ENCODE peak calls at places on chromosome 7, in five cellular contexts. One of them, this sample, is unnamed.

GRCh38 chr7:121689749-121690148 is 183.2 kb upstream of the PTPRZ1 start:
- DNase-seq in tibial artery: no peak
- DNase-seq in heart left ventricle: no peak
- DNase-seq in tibial nerve: no peak
- DNase-seq in SK-N-SH: no peak
- DNase-seq in this sample: no peak

GRCh38 chr7:33201821-33202220 is 72.5 kb downstream of the BBS9 start:
- DNase-seq in SK-N-SH: no peak
- DNase-seq in heart left ventricle: no peak
- DNase-seq in tibial artery: no peak
- DNase-seq in tibial nerve: no peak
- DNase-seq in this sample: no peak

GRCh38 chr7:95545007-95545615 is 51.2 kb downstream of the PDK4 start:
- DNase-seq in tibial artery: peak; percentile 62
- DNase-seq in heart left ventricle: peak; percentile 37
- DNase-seq in tibial nerve: peak; percentile 72
- DNase-seq in SK-N-SH: no peak
- DNase-seq in this sample: peak; percentile 61

GRCh38 chr7:100191775-100192174 is 14.1 kb downstream of the STAG3 start:
- DNase-seq in heart left ventricle: no peak
- DNase-seq in tibial artery: no peak
- DNase-seq in tibial nerve: no peak
- DNase-seq in SK-N-SH: no peak
- DNase-seq in this sample: peak; percentile 72

GRCh38 chr7:44262031-44262430 is 61.3 kb downstream of the YKT6 start:
- DNase-seq in heart left ventricle: no peak
- DNase-seq in tibial artery: no peak
- DNase-seq in SK-N-SH: no peak
- DNase-seq in tibial nerve: no peak
- DNase-seq in this sample: no peak

GRCh38 chr7:13911920-13912319 is 77.5 kb downstream of the ETV1 start:
- DNase-seq in SK-N-SH: no peak
- DNase-seq in heart left ventricle: no peak
- DNase-seq in tibial nerve: no peak
- DNase-seq in tibial artery: no peak
- DNase-seq in this sample: no peak

GRCh38 chr7:145868935-145869334 is 247.7 kb upstream of the CNTNAP2 start:
- DNase-seq in tibial nerve: no peak
- DNase-seq in heart left ventricle: no peak
- DNase-seq in SK-N-SH: no peak
- DNase-seq in tibial artery: no peak
- DNase-seq in this sample: no peak

GRCh38 chr7:2521952-2522591 is 2.5 kb downstream of the LFNG start:
- DNase-seq in SK-N-SH: no peak
- DNase-seq in tibial nerve: no peak
- DNase-seq in heart left ventricle: no peak
- DNase-seq in tibial artery: no peak
- DNase-seq in this sample: peak; percentile 49

GRCh38 chr7:73761854-73762658 is 8.0 kb downstream of the CLDN3 start:
- DNase-seq in SK-N-SH: peak; percentile 59
- DNase-seq in tibial artery: no peak
- DNase-seq in tibial nerve: no peak
- DNase-seq in heart left ventricle: no peak
- DNase-seq in this sample: no peak

GRCh38 chr7:18345641-18346234 is 149.8 kb upstream of the HDAC9 start:
- DNase-seq in SK-N-SH: peak; percentile 21
- DNase-seq in tibial artery: no peak
- DNase-seq in heart left ventricle: no peak
- DNase-seq in tibial nerve: peak; percentile 30
- DNase-seq in this sample: peak; percentile 57

GRCh38 chr7:97118306-97118917 is 914 bp downstream of the SDHAF3 start:
- DNase-seq in tibial nerve: no peak
- DNase-seq in tibial artery: no peak
- DNase-seq in SK-N-SH: no peak
- DNase-seq in heart left ventricle: no peak
- DNase-seq in this sample: no peak

GRCh38 chr7:45980181-45980905 is 59.3 kb upstream of the IGFBP3 start:
- DNase-seq in SK-N-SH: no peak
- DNase-seq in tibial nerve: no peak
- DNase-seq in tibial artery: no peak
- DNase-seq in heart left ventricle: no peak
- DNase-seq in this sample: peak; percentile 20

GRCh38 chr7:80467069-80467468 is 44.8 kb downstream of the GNAT3 start:
- DNase-seq in tibial artery: no peak
- DNase-seq in SK-N-SH: no peak
- DNase-seq in heart left ventricle: no peak
- DNase-seq in tibial nerve: no peak
- DNase-seq in this sample: peak; percentile 88

GRCh38 chr7:2299131-2299829 is 15.0 kb downstream of the SNX8 start:
- DNase-seq in heart left ventricle: no peak
- DNase-seq in tibial artery: peak; percentile 55
- DNase-seq in SK-N-SH: no peak
- DNase-seq in tibial nerve: peak; percentile 40
- DNase-seq in this sample: peak; percentile 75

GRCh38 chr7:100802951-100803350 is 24.4 kb downstream of the EPHB4 start:
- DNase-seq in SK-N-SH: no peak
- DNase-seq in heart left ventricle: no peak
- DNase-seq in tibial nerve: no peak
- DNase-seq in tibial artery: no peak
- DNase-seq in this sample: no peak

GRCh38 chr7:44284881-44285541 is 40.4 kb downstream of the CAMK2B start:
- DNase-seq in tibial artery: peak; percentile 3
- DNase-seq in SK-N-SH: peak; percentile 60
- DNase-seq in heart left ventricle: no peak
- DNase-seq in tibial nerve: no peak
- DNase-seq in this sample: no peak

GRCh38 chr7:144908943-144909556 is 73.2 kb upstream of the TPK1 start:
- DNase-seq in tibial nerve: no peak
- DNase-seq in heart left ventricle: no peak
- DNase-seq in SK-N-SH: no peak
- DNase-seq in tibial artery: no peak
- DNase-seq in this sample: no peak

DNA sequence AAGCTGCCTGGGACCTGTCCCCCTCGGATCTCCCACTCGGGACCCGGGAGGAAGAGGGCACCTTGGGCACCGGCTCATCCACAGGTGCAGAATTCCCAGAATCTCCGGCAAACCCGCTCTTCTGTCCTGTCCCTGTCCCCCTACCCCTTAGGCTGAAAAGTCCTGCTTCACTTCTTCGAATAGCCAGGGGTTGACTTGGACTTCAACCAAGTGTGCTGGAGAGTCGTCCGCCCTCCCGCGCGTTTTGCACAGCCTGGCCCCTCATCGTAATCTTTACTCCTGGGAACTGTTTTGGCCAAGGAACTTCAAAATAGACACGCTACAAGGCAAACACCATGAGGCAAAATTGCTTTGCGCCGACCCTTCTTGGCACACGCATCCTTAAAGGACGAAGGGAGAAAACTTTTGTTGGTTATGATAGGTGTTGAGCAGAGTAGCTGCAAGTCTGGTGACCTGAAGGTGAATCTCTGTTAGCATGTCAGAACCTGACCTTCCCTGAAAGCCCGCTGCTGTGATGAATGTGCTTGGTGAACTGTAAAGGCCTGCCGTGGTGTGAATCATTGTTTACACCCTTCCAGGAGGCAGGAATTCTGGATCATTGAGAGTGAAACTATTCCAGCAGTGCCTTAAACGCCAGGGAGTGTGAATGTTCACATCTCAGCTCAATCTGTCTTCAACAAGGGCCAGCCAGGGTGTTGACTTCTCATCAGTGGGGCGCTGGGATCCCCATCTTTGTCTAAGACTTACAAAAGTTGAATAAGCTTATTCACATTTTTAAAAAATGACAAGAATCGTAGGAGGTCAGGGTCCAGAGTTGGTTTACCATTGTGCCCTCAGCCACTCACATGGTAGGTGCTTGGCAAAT is 589 bp upstream of the RAPGEF5 start:
- DNase-seq in heart left ventricle: no peak
- DNase-seq in SK-N-SH: no peak
- DNase-seq in tibial nerve: no peak
- DNase-seq in tibial artery: no peak
- DNase-seq in this sample: peak; percentile 71
- H3K4me1 ChIP-seq in heart left ventricle: no peaks in the 10 kb centered on the region
- H3K4me1 ChIP-seq in SK-N-SH: no peaks in the 10 kb centered on the region
- H3K4me1 ChIP-seq in tibial nerve: peaks cover 4% of the 10 kb centered on the region
- H3K4me1 ChIP-seq in tibial artery: peaks cover 16% of the 10 kb centered on the region
- H3K4me1 ChIP-seq in this sample: no peaks in the 10 kb centered on the region

GRCh38 chr7:47572939-47573757 is 8.8 kb downstream of the TNS3 start:
- DNase-seq in SK-N-SH: no peak
- DNase-seq in tibial artery: no peak
- DNase-seq in tibial nerve: no peak
- DNase-seq in heart left ventricle: no peak
- DNase-seq in this sample: no peak
- H3K4me1 ChIP-seq in SK-N-SH: peaks cover 33% of the 10 kb centered on the region
- H3K4me1 ChIP-seq in tibial artery: peaks cover 76% of the 10 kb centered on the region
- H3K4me1 ChIP-seq in tibial nerve: peaks cover 75% of the 10 kb centered on the region
- H3K4me1 ChIP-seq in heart left ventricle: peaks cover 62% of the 10 kb centered on the region
- H3K4me1 ChIP-seq in this sample: peaks cover 60% of the 10 kb centered on the region

DNA sequence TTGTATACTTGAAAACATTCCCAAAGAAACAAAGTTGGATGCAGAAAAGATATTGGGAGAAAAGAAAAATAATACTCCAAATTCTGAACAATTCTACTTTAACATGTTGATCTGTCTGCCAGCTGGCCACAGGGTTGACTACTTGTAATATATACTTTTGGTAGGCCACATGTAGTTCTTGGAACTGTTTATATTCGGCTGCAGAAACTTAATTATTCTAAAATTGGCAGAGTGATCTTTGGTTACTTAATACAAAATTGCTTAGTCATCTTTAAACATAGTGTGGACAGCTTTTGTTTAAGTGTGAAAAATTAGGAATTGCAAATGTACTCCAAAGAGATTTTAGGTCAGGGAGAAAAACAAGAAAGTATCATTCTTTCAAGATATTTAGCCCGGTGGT is 76.0 kb downstream of the CALD1 start:
- DNase-seq in tibial artery: no peak
- DNase-seq in heart left ventricle: no peak
- DNase-seq in tibial nerve: no peak
- DNase-seq in SK-N-SH: no peak
- DNase-seq in this sample: peak; percentile 67
- H3K4me1 ChIP-seq in tibial artery: peaks cover 51% of the 10 kb centered on the region
- H3K4me1 ChIP-seq in heart left ventricle: peaks cover 47% of the 10 kb centered on the region
- H3K4me1 ChIP-seq in tibial nerve: peaks cover 14% of the 10 kb centered on the region
- H3K4me1 ChIP-seq in SK-N-SH: peaks cover 13% of the 10 kb centered on the region
- H3K4me1 ChIP-seq in this sample: peaks cover 20% of the 10 kb centered on the region

GRCh38 chr7:36207451-36208291 is 54.6 kb downstream of the EEPD1 start:
- DNase-seq in SK-N-SH: peak; percentile 60
- DNase-seq in tibial artery: peak; percentile 59
- DNase-seq in tibial nerve: peak; percentile 51
- DNase-seq in heart left ventricle: peak; percentile 42
- DNase-seq in this sample: peak; percentile 73
- H3K4me1 ChIP-seq in SK-N-SH: peaks cover 18% of the 10 kb centered on the region
- H3K4me1 ChIP-seq in tibial artery: peaks cover 60% of the 10 kb centered on the region
- H3K4me1 ChIP-seq in tibial nerve: no peaks in the 10 kb centered on the region
- H3K4me1 ChIP-seq in heart left ventricle: peaks cover 60% of the 10 kb centered on the region
- H3K4me1 ChIP-seq in this sample: peaks cover 19% of the 10 kb centered on the region

GRCh38 chr7:98548370-98548769 is 68.7 kb upstream of the NPTX2 start:
- DNase-seq in SK-N-SH: no peak
- DNase-seq in tibial nerve: no peak
- DNase-seq in heart left ventricle: no peak
- DNase-seq in tibial artery: no peak
- DNase-seq in this sample: no peak
- H3K4me1 ChIP-seq in SK-N-SH: no peaks in the 10 kb centered on the region
- H3K4me1 ChIP-seq in tibial nerve: no peaks in the 10 kb centered on the region
- H3K4me1 ChIP-seq in heart left ventricle: no peaks in the 10 kb centered on the region
- H3K4me1 ChIP-seq in tibial artery: no peaks in the 10 kb centered on the region
- H3K4me1 ChIP-seq in this sample: no peaks in the 10 kb centered on the region

GRCh38 chr7:115679976-115680375 is 350.6 kb downstream of the TFEC start:
- DNase-seq in SK-N-SH: peak; percentile 4
- DNase-seq in tibial artery: no peak
- DNase-seq in heart left ventricle: no peak
- DNase-seq in tibial nerve: no peak
- DNase-seq in this sample: peak; percentile 65

GRCh38 chr7:115680921-115681320 is 349.6 kb downstream of the TFEC start:
- DNase-seq in SK-N-SH: no peak
- DNase-seq in heart left ventricle: no peak
- DNase-seq in tibial artery: no peak
- DNase-seq in tibial nerve: no peak
- DNase-seq in this sample: no peak

GRCh38 chr7:115682507-115682906 is 348.1 kb downstream of the TFEC start:
- DNase-seq in tibial nerve: no peak
- DNase-seq in SK-N-SH: no peak
- DNase-seq in heart left ventricle: no peak
- DNase-seq in tibial artery: no peak
- DNase-seq in this sample: no peak

GRCh38 chr7:115679423-115679822 is 351.1 kb downstream of the TFEC start:
- DNase-seq in tibial nerve: no peak
- DNase-seq in SK-N-SH: no peak
- DNase-seq in tibial artery: no peak
- DNase-seq in heart left ventricle: no peak
- DNase-seq in this sample: no peak

DNA sequence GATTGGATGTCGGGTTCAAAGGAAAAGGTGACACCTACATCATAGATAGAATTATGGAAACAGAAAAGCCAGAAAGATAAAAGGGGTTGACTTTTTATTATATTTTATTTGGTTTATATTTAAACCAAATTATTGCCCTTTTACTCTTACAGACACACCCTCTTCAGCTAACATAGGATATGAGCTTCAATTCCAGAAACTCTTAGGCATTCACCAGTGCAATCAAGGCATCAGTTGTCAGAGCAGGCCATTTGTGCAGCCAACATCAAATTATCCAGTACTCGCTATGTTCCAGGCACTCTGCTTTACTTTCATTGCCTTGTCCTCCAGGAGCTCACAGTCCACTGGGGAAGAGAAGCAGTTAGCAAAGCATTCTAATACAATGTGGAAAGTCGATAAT is 347.5 kb downstream of the TFEC start:
- DNase-seq in tibial artery: no peak
- DNase-seq in SK-N-SH: no peak
- DNase-seq in heart left ventricle: no peak
- DNase-seq in tibial nerve: no peak
- DNase-seq in this sample: no peak
- H3K4me1 ChIP-seq in tibial artery: no peaks in the 10 kb centered on the region
- H3K4me1 ChIP-seq in SK-N-SH: no peaks in the 10 kb centered on the region
- H3K4me1 ChIP-seq in heart left ventricle: no peaks in the 10 kb centered on the region
- H3K4me1 ChIP-seq in tibial nerve: no peaks in the 10 kb centered on the region
- H3K4me1 ChIP-seq in this sample: peaks cover 2% of the 10 kb centered on the region

GRCh38 chr7:4726568-4726967 is 44.5 kb downstream of the FOXK1 start:
- DNase-seq in tibial artery: no peak
- DNase-seq in SK-N-SH: no peak
- DNase-seq in heart left ventricle: no peak
- DNase-seq in tibial nerve: no peak
- DNase-seq in this sample: no peak
- H3K4me1 ChIP-seq in tibial artery: peaks cover 67% of the 10 kb centered on the region
- H3K4me1 ChIP-seq in SK-N-SH: no peaks in the 10 kb centered on the region
- H3K4me1 ChIP-seq in heart left ventricle: peaks cover 62% of the 10 kb centered on the region
- H3K4me1 ChIP-seq in tibial nerve: peaks cover 11% of the 10 kb centered on the region
- H3K4me1 ChIP-seq in this sample: peaks cover 8% of the 10 kb centered on the region